ENCODE peak calls at places on chromosomes 7 and 10, in six cellular contexts. R is K562, H is HCT116, Z is GM12878, E is H1, S is HepG2. Q is an unnamed sample.

GRCh38 chr7:25790261-25790660 is 361.7 kb upstream of the NFE2L3 start:
- DNase-seq in R (no peak), H (no peak), Z (no peak), E (no peak), S (no peak), Q (no peak)

GRCh38 chr7:18671176-18671575 is 175.6 kb downstream of the HDAC9 start:
- DNase-seq in R (no peak), H (no peak), Z (no peak), E (no peak), S (no peak), Q (no peak)

GRCh38 chr7:18976715-18977466 is 140.5 kb downstream of the TWIST1 start:
- DNase-seq in R (no peak), H (no peak), Z (no peak), E (no peak), S (no peak), Q (no peak)

GRCh38 chr7:2003451-2003930 is 229.3 kb downstream of the MAD1L1 start:
- DNase-seq in R (no peak), H (no peak), Z (no peak), E (no peak), S (no peak), Q (no peak)

GRCh38 chr10:63773106-63773505 is 251.9 kb downstream of the REEP3 start:
- DNase-seq in R (no peak), H (no peak), Z (no peak), E (no peak), S (no peak), Q (no peak)

GRCh38 chr10:8365935-8366911 is 311.7 kb downstream of the GATA3 start:
- DNase-seq in R (no peak), H (no peak), Z (peak; percentile 12), E (no peak), S (peak; percentile 42), Q (no peak)

GRCh38 chr7:1853619-1854520 is 183.8 kb downstream of the ELFN1 start:
- DNase-seq in R (peak; percentile 70), H (no peak), Z (no peak), E (peak; percentile 42), S (no peak), Q (no peak)

GRCh38 chr7:155547161-155547791 is 917 bp upstream of the CNPY1 start:
- DNase-seq in R (no peak), H (no peak), Z (no peak), E (no peak), S (no peak), Q (no peak)

GRCh38 chr7:96952974-96953391 is 52.4 kb upstream of the DLX6 start:
- DNase-seq in R (no peak), H (no peak), Z (no peak), E (no peak), S (no peak), Q (no peak)

GRCh38 chr7:25359471-25360059 is 131.3 kb upstream of the NPVF start:
- DNase-seq in R (no peak), H (no peak), Z (no peak), E (no peak), S (no peak), Q (no peak)

GRCh38 chr10:58087896-58088295 is 179.8 kb downstream of the IPMK start:
- DNase-seq in R (no peak), H (no peak), Z (no peak), E (no peak), S (no peak), Q (no peak)

GRCh38 chr10:119595134-119595714 is 1.5 kb downstream of the TIAL1 start:
- DNase-seq in R (no peak), H (no peak), Z (no peak), E (no peak), S (peak; percentile 43), Q (no peak)

GRCh38 chr7:1677206-1678069 is 7.4 kb downstream of the ELFN1 start:
- DNase-seq in R (no peak), H (no peak), Z (no peak), E (no peak), S (no peak), Q (no peak)

GRCh38 chr7:77903597-77903996 is 105.0 kb downstream of the PHTF2 start:
- DNase-seq in R (peak; percentile 62), H (no peak), Z (no peak), E (no peak), S (peak; percentile 8), Q (no peak)

GRCh38 chr7:31633894-31634494 is 53.0 kb upstream of the PPP1R17 start:
- DNase-seq in R (peak; percentile 39), H (peak; percentile 34), Z (no peak), E (no peak), S (peak; percentile 56), Q (peak; percentile 88)

GRCh38 chr10:48655426-48656240 is 29.0 kb upstream of the WDFY4 start:
- DNase-seq in R (no peak), H (no peak), Z (no peak), E (peak; percentile 68), S (no peak), Q (no peak)

GRCh38 chr7:4479367-4480039 is 202.6 kb upstream of the FOXK1 start:
- DNase-seq in R (peak; percentile 67), H (peak; percentile 73), Z (no peak), E (peak; percentile 51), S (peak; percentile 72), Q (peak; percentile 92)

GRCh38 chr7:102065226-102065625 is 221.4 kb upstream of the SH2B2 start:
- DNase-seq in R (no peak), H (no peak), Z (no peak), E (no peak), S (no peak), Q (no peak)
- H3K9ac ChIP-seq in R (no peak overlapping the region), H (peak overlapping the region; percentile 57), Z (no peak overlapping the region), E (no peak overlapping the region), S (no peak overlapping the region), Q (no peak overlapping the region)

GRCh38 chr7:93148135-93148534 is at the start of gene SAMD9L:
- DNase-seq in R (no peak), H (no peak), Z (no peak), E (no peak), S (no peak), Q (no peak)

GRCh38 chr7:93146036-93146435 is 2.1 kb downstream of the SAMD9L start:
- DNase-seq in R (no peak), H (no peak), Z (no peak), E (no peak), S (no peak), Q (no peak)

GRCh38 chr7:93148727-93149126 is 542 bp upstream of the SAMD9L start:
- DNase-seq in R (no peak), H (no peak), Z (no peak), E (no peak), S (no peak), Q (no peak)

GRCh38 chr7:93146465-93147127 is 1.6 kb downstream of the SAMD9L start:
- DNase-seq in R (peak; percentile 27), H (no peak), Z (no peak), E (no peak), S (no peak), Q (no peak)

GRCh38 chr7:93147358-93147757 is 827 bp downstream of the SAMD9L start:
- DNase-seq in R (peak; percentile 25), H (no peak), Z (peak; percentile 51), E (no peak), S (no peak), Q (no peak)
- TF ChIP-seq YY1 in R (no peak), H (no peak), Z (no peak), E (no peak), S (no peak), Q (no peak)

GRCh38 chr10:70430489-70431445 is 10.7 kb downstream of the NODAL start:
- DNase-seq in R (no peak), H (no peak), Z (no peak), E (no peak), S (peak; percentile 80), Q (no peak)
- TF ChIP-seq ZNF274 in R (no peak), H (no peak), Z (no peak), E (no peak), S (no peak), Q (no peak)

GRCh38 chr7:157282141-157282801 is 54.5 kb upstream of the DNAJB6 start:
- DNase-seq in R (no peak), H (no peak), Z (no peak), E (no peak), S (no peak), Q (no peak)
- H3K9ac ChIP-seq in R (no peak overlapping the region), H (no peak overlapping the region), Z (no peak overlapping the region), E (no peak overlapping the region), S (no peak overlapping the region), Q (no peak overlapping the region)

GRCh38 chr7:24127930-24128329 is 156.1 kb upstream of the NPY start:
- DNase-seq in R (no peak), H (no peak), Z (no peak), E (no peak), S (no peak), Q (no peak)
- TF ChIP-seq YY1 in R (no peak), H (no peak), Z (no peak), E (no peak), S (no peak), Q (no peak)

Q was measured in NT2/D1.